ENCODE peak calls at places on chromosome 4, in eight cellular contexts. B, Q, R, G, C, F, A and S are unnamed samples.

GRCh38 chr4:85955614-85956295 is 404.1 kb downstream of the MAPK10 start:
- DNase-seq in Q (no peak), R (no peak), F (no peak), G (no peak), A (no peak), C (no peak), B (no peak), S (no peak)

GRCh38 chr4:184288451-184289178 is 70.9 kb upstream of the ENPP6 start:
- DNase-seq in B (no peak), A (no peak), G (no peak), F (no peak), R (no peak), Q (no peak), C (no peak), S (no peak)

GRCh38 chr4:4182835-4183568 is 43.7 kb downstream of the OTOP1 start:
- DNase-seq in B (no peak), C (peak; percentile 4), R (no peak), Q (peak; percentile 17), A (no peak), G (no peak), F (no peak), S (peak; percentile 40)

GRCh38 chr4:34250562-34250961 is 1993.8 kb downstream of the ARAP2 start:
- DNase-seq in F (no peak), G (no peak), R (no peak), C (peak; percentile 43), Q (peak; percentile 80), A (no peak), B (no peak), S (no peak)

GRCh38 chr4:36067116-36067515 is 177.2 kb downstream of the ARAP2 start:
- DNase-seq in R (no peak), B (no peak), G (no peak), C (no peak), F (no peak), A (no peak), Q (no peak), S (no peak)

GRCh38 chr4:150769235-150769634 is 187.3 kb downstream of the MAB21L2 start:
- DNase-seq in F (no peak), B (no peak), R (no peak), G (no peak), Q (peak; percentile 61), A (no peak), C (peak; percentile 64), S (peak; percentile 3)

GRCh38 chr4:155906554-155907247 is 3.2 kb downstream of the TDO2 start:
- DNase-seq in Q (peak; percentile 98), A (peak; percentile 18), B (peak; percentile 59), C (peak; percentile 97), G (no peak), F (no peak), R (no peak), S (no peak)

GRCh38 chr4:81632581-81633247 is 161.0 kb upstream of the RASGEF1B start:
- DNase-seq in G (no peak), F (no peak), A (no peak), B (no peak), R (no peak), C (peak; percentile 33), Q (no peak), S (no peak)

GRCh38 chr4:26000274-26000950 is 86.4 kb downstream of the SMIM20 start:
- DNase-seq in A (no peak), R (no peak), C (peak; percentile 50), Q (no peak), B (no peak), F (no peak), G (no peak), S (no peak)

GRCh38 chr4:150130953-150131352 is 52.7 kb downstream of the DCLK2 start:
- DNase-seq in R (no peak), G (no peak), C (peak; percentile 94), A (no peak), B (no peak), Q (peak; percentile 70), F (no peak), S (no peak)

GRCh38 chr4:18882468-18882867 is 860.9 kb upstream of the LCORL start:
- DNase-seq in G (no peak), Q (peak; percentile 57), A (no peak), B (no peak), R (no peak), F (no peak), C (peak; percentile 6), S (no peak)

GRCh38 chr4:6362243-6362885 is 92.7 kb downstream of the WFS1 start:
- DNase-seq in C (no peak), Q (no peak), R (no peak), F (no peak), G (no peak), A (no peak), B (no peak), S (no peak)
- TF ChIP-seq CTCF in C (no peak), Q (no peak), R (no peak), F (no peak), G (no peak), A (no peak), B (no peak), S (no peak)

DNA sequence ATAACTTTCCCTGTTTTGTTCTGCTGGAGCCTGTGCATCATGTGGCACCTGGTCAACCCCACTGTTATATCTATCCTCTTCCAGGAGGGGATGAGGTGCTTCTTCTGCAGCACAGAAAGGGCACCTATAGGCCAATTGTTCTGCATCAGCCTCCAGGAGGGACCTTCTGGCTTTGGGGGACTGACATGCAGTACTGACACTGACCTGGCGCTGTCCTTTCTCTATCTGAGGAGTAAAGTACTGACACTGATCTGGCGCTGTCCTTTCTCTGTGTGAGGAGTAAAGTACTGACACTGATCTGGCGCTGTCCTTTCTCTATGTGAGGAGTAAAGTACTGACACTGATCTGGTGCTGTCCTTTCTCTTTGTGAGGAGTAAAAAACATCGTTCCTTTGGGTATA is 498.4 kb downstream of the PACRGL start:
- DNase-seq in B (no peak), Q (no peak), R (no peak), F (no peak), C (no peak), G (no peak), A (no peak), S (no peak)
- TF ChIP-seq CTCF in B (no peak), Q (no peak), R (no peak), F (no peak), C (no peak), G (no peak), A (no peak), S (no peak)

DNA sequence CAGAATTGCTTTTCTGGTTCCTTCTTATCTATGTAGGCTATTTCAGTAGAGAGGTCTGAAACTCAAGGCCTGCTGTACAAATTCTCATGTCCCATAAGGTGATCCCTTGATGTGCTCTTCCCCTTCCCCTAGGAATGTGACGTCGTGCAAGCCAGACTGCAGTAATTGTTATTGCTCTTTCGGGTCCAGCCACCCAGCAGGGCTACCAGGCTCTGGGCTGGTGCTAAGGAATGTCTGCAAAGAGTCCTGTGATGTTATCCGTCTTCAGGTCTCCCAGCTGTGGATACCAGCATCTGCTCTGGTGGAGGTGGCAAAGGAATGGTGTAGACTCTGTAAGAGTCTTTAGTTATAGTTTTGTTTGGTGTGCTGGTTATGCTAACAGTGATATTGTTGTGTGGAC is 378.7 kb downstream of the C4orf33 start:
- DNase-seq in A (no peak), C (no peak), F (no peak), G (no peak), B (no peak), R (no peak), Q (no peak), S (no peak)
- TF ChIP-seq CTCF in A (no peak), C (no peak), F (no peak), G (no peak), B (no peak), R (no peak), Q (no peak), S (no peak)

GRCh38 chr4:7649741-7650531 is 215.2 kb upstream of the PSAPL1 start:
- DNase-seq in G (no peak), A (no peak), Q (peak; percentile 45), F (no peak), R (peak; percentile 36), B (no peak), C (peak; percentile 19), S (no peak)
- TF ChIP-seq CTCF in G (no peak), A (no peak), Q (no peak), F (no peak), R (no peak), B (no peak), C (no peak), S (no peak)